ENCODE peak calls at places on chromosomes 7 and 10, in five cellular contexts. X is IMR-90, T is neuronal stem cell, W is H9, J is mesenchymal stem cell. Z is an unnamed sample.

GRCh38 chr7:150441524-150441923 is 8.9 kb upstream of the GIMAP8 start:
- DNase-seq in X (no peak), T (no peak), W (no peak), J (no peak), Z (no peak)

GRCh38 chr7:108584211-108584610 is 14.5 kb downstream of the DNAJB9 start:
- DNase-seq in X (no peak), T (no peak), W (no peak), J (no peak), Z (no peak)

GRCh38 chr10:98296514-98296913 is 28.5 kb upstream of the LOXL4 start:
- DNase-seq in X (peak; percentile 39), T (no peak), W (no peak), J (no peak), Z (no peak)

GRCh38 chr7:92612501-92612900 is 22.3 kb upstream of the FAM133B start:
- DNase-seq in X (peak; percentile 73), T (no peak), W (no peak), J (no peak), Z (no peak)

GRCh38 chr7:23298141-23298851 is 843 bp upstream of the MALSU1 start:
- DNase-seq in X (peak; percentile 72), T (no peak), W (no peak), J (no peak), Z (no peak)

GRCh38 chr7:94350729-94351128 is 44.0 kb upstream of the COL1A2 start:
- DNase-seq in X (no peak), T (no peak), W (no peak), J (no peak), Z (no peak)

GRCh38 chr7:31495653-31496052 is 18.2 kb upstream of the ITPRID1 start:
- DNase-seq in X (no peak), T (no peak), W (no peak), J (no peak), Z (no peak)

GRCh38 chr10:67790534-67791408 is 47.2 kb downstream of the DNAJC12 start:
- DNase-seq in X (peak; percentile 29), T (no peak), W (no peak), J (peak; percentile 10), Z (no peak)

GRCh38 chr7:371779-372545 is 82.0 kb downstream of the FOXL3 start:
- DNase-seq in X (no peak), T (no peak), W (peak; percentile 22), J (no peak), Z (no peak)

GRCh38 chr10:81874878-81875679 is at the start of gene NRG3:
- DNase-seq in X (no peak), T (peak; percentile 56), W (no peak), J (no peak), Z (no peak)

GRCh38 chr7:69105092-69105491 is 493.2 kb upstream of the AUTS2 start:
- DNase-seq in X (no peak), T (no peak), W (no peak), J (no peak), Z (no peak)

GRCh38 chr7:36448781-36449379 is 59.2 kb downstream of the ANLN start:
- DNase-seq in X (peak; percentile 59), T (no peak), W (no peak), J (peak; percentile 50), Z (no peak)

GRCh38 chr7:142228681-142229080 is 29.2 kb downstream of the PRSS58 start:
- DNase-seq in X (no peak), T (no peak), W (no peak), J (no peak), Z (no peak)

GRCh38 chr10:96672491-96673175 is 47.7 kb downstream of the PIK3AP1 start:
- DNase-seq in X (no peak), T (no peak), W (no peak), J (no peak), Z (no peak)

GRCh38 chr7:25839084-25839769 is 312.8 kb upstream of the NFE2L3 start:
- DNase-seq in X (no peak), T (no peak), W (no peak), J (no peak), Z (no peak)

GRCh38 chr10:8039323-8039922 is 15.1 kb upstream of the GATA3 start:
- DNase-seq in X (no peak), T (peak; percentile 41), W (no peak), J (no peak), Z (no peak)

GRCh38 chr10:97192952-97193435 is 7.2 kb upstream of the SLIT1 start:
- DNase-seq in X (no peak), T (no peak), W (no peak), J (no peak), Z (no peak)

GRCh38 chr10:15035385-15036301 is 8.1 kb upstream of the OLAH start:
- DNase-seq in X (peak; percentile 89), T (no peak), W (peak; percentile 79), J (peak; percentile 79), Z (no peak)

GRCh38 chr10:133422821-133423771 is 1.3 kb downstream of the SPRN start:
- DNase-seq in X (no peak), T (no peak), W (peak; percentile 36), J (no peak), Z (peak; percentile 63)

GRCh38 chr7:26705567-26705966 is 158.8 kb downstream of the SKAP2 start:
- DNase-seq in X (peak; percentile 97), T (no peak), W (no peak), J (peak; percentile 68), Z (no peak)

GRCh38 chr10:9550810-9551209 is 1466.9 kb upstream of the CELF2 start:
- DNase-seq in X (no peak), T (no peak), W (no peak), J (peak; percentile 7), Z (no peak)

GRCh38 chr7:50284296-50284695 is 20.2 kb upstream of the IKZF1 start:
- DNase-seq in X (no peak), T (no peak), W (no peak), J (no peak), Z (no peak)

DNA sequence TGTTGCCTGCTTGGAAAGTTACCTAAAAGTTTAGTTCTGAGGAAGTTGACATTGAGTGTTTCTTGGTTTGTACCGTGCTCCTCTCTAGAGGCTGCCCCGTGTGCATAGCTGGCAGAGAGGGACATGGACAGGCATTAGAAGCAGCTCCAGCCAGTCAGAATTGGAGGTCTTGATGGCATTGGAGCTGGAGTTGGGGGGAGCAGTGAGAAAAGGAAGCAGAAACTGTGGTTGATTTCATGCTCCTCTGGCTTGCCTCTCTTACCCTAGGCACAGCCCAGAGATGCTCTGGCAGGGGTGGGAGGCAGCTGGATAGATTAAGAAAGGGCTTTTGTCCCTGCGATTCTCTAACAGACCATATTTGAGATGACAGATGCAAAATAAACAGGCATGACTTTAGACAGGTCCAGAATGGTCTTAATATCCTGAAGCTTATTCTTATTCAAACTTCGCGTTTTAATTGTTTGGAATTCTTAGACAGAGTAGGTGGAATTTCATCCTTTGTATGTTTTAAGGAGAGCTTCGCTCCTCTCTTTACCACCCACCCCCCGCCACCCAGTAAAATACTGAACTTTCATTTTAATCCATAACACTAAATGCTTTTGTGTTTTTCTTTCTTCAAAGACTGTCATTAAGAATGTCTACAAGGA is 73.5 kb upstream of the GLCCI1 start:
- DNase-seq in X (no peak), T (no peak), W (no peak), J (no peak), Z (no peak)
- H2AK5ac ChIP-seq in X (no peak overlapping the region), T (no peak overlapping the region), W (no peak overlapping the region), J (no peak overlapping the region), Z (no peak overlapping the region)

DNA sequence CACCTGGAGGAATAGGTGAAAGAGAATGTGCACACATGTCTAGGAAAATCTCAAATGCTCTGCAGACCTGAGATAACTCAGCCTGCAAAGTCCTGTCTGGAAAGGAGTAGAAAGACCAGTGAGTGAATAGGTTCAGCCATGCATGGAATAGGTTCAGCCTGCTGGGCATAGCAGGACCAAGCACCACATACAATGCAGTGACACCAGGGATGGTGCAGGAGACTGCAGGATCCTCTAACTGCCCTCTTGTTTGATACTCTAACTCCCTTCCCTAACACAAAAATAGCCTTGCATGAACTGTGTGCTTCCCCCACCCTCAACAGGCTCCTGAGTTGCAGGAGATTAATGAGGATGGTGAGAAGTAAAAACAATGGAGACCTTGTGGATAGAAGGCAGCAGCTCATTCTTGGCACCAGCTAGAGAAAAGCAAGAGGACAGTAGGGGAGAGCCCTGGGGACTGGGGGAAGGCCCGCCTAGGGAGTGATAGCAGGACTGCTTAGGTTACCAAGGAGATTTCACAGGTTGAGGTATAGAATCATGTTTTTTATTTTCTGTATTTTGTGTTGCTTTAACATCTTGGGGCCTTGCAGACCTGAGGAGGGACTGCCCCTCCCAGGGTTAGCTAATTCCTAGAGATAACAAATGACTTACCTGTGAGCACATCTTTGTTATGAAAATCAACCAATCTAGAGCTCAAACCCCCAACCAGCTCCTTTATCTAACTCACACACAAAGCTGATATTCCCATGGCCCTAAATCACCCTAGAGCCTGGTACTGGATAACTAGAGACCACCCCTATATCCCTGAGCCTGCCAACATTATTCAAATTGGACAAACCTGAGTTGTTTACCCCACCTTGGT is 187.8 kb downstream of the PLPP4 start:
- DNase-seq in X (no peak), T (no peak), W (no peak), J (no peak), Z (no peak)
- H2AK5ac ChIP-seq in X (no peak overlapping the region), T (no peak overlapping the region), W (no peak overlapping the region), J (no peak overlapping the region), Z (no peak overlapping the region)

GRCh38 chr10:17833656-17834055 is 24.5 kb downstream of the MRC1 start:
- DNase-seq in X (no peak), T (no peak), W (no peak), J (no peak), Z (no peak)

GRCh38 chr10:17841055-17841454 is 31.9 kb downstream of the MRC1 start:
- DNase-seq in X (no peak), T (no peak), W (no peak), J (no peak), Z (no peak)

GRCh38 chr10:17835688-17836087 is 26.5 kb downstream of the MRC1 start:
- DNase-seq in X (peak; percentile 91), T (no peak), W (peak; percentile 38), J (peak; percentile 86), Z (peak; percentile 36)

GRCh38 chr10:17836917-17837316 is 27.8 kb downstream of the MRC1 start:
- DNase-seq in X (peak; percentile 62), T (peak; percentile 4), W (peak; percentile 61), J (peak; percentile 61), Z (peak; percentile 15)

GRCh38 chr10:17838080-17838634 is 29.0 kb downstream of the MRC1 start:
- DNase-seq in X (no peak), T (no peak), W (no peak), J (no peak), Z (no peak)
- H2AK5ac ChIP-seq in X (no peak overlapping the region), T (no peak overlapping the region), W (no peak overlapping the region), J (no peak overlapping the region), Z (no peak overlapping the region)

GRCh38 chr10:62037890-62038608 is 136.6 kb downstream of the ARID5B start:
- DNase-seq in X (no peak), T (no peak), W (no peak), J (no peak), Z (no peak)

GRCh38 chr10:62038609-62039190 is 137.2 kb downstream of the ARID5B start:
- DNase-seq in X (peak; percentile 78), T (peak; percentile 54), W (peak; percentile 56), J (peak; percentile 79), Z (no peak)

GRCh38 chr10:62043493-62043938 is 142.0 kb downstream of the ARID5B start:
- DNase-seq in X (peak; percentile 82), T (no peak), W (no peak), J (peak; percentile 79), Z (no peak)

GRCh38 chr10:62037166-62037831 is 135.8 kb downstream of the ARID5B start:
- DNase-seq in X (peak; percentile 72), T (no peak), W (no peak), J (peak; percentile 77), Z (no peak)

DNA sequence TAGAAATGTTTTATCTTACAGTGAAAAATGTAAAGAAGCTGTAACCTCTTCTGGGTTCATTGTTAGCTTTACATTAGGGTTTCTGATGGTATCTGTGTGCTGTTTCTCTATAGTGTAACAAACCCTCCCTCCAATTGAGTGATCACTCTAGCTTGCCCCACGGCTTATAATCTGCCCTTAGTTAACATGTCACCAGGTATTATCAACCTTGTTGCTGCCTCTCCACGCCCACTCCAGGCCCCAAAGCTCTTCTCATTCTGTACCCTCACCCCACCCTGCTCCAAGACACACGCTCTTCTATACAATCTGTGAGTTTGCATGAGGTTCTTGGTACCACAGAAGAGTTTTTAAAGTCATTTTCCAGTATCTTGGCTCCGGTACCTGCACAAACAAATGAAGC is 139.4 kb downstream of the ARID5B start:
- DNase-seq in X (no peak), T (no peak), W (no peak), J (no peak), Z (no peak)
- H2AK5ac ChIP-seq in X (peak overlapping the region; percentile 81), T (no peak overlapping the region), W (no peak overlapping the region), J (peak overlapping the region; percentile 45), Z (no peak overlapping the region)